ENCODE peak calls at places on chromosomes 3 and 15, in six cellular contexts. C is SJSA1, H is endothelial cell of umbilical vein, B is PC-3, Q is thoracic aorta, D is cardiac muscle cell. O is an unnamed sample.

GRCh38 chr3:44114142-44114541 is 127.5 kb upstream of the TOPAZ1 start:
- DNase-seq in C (peak; percentile 45), H (peak; percentile 34), B (peak; percentile 15), Q (no peak), D (peak; percentile 34), O (peak; percentile 31)

GRCh38 chr3:109900774-109901173 is 563.4 kb upstream of the DPPA4 start:
- DNase-seq in C (no peak), H (no peak), B (peak; percentile 38), Q (no peak), D (no peak), O (no peak)

GRCh38 chr3:69696365-69696764 is 42.9 kb upstream of the MITF start:
- DNase-seq in C (no peak), H (no peak), B (no peak), Q (no peak), D (no peak), O (no peak)

GRCh38 chr15:75031773-75032302 is 8.4 kb downstream of the PPCDC start:
- DNase-seq in C (no peak), H (peak; percentile 49), B (no peak), Q (no peak), D (no peak), O (no peak)

GRCh38 chr3:127714151-127714571 is 41.4 kb downstream of the ABTB1 start:
- DNase-seq in C (no peak), H (peak; percentile 77), B (peak; percentile 42), Q (no peak), D (peak; percentile 25), O (no peak)

GRCh38 chr3:4245671-4246070 is 57.5 kb upstream of the SETMAR start:
- DNase-seq in C (no peak), H (no peak), B (peak; percentile 4), Q (no peak), D (no peak), O (no peak)

GRCh38 chr3:67976683-67977082 is 322.3 kb upstream of the SUCLG2 start:
- DNase-seq in C (no peak), H (no peak), B (no peak), Q (no peak), D (no peak), O (no peak)

GRCh38 chr15:100842756-100843730 is 36.6 kb upstream of the ALDH1A3 start:
- DNase-seq in C (no peak), H (no peak), B (peak; percentile 25), Q (no peak), D (peak; percentile 56), O (no peak)

GRCh38 chr3:188349276-188349962 is 195.5 kb downstream of the LPP start:
- DNase-seq in C (no peak), H (no peak), B (peak; percentile 18), Q (no peak), D (peak; percentile 53), O (no peak)

GRCh38 chr3:40876019-40876418 is 323.3 kb upstream of the CTNNB1 start:
- DNase-seq in C (no peak), H (no peak), B (no peak), Q (no peak), D (peak; percentile 42), O (no peak)

GRCh38 chr15:100898661-100899462 is 19.2 kb downstream of the ALDH1A3 start:
- DNase-seq in C (no peak), H (no peak), B (no peak), Q (no peak), D (no peak), O (no peak)

GRCh38 chr15:33882921-33883320 is 85.4 kb upstream of the CHRM5 start:
- DNase-seq in C (no peak), H (no peak), B (no peak), Q (no peak), D (no peak), O (no peak)

GRCh38 chr3:149363053-149363452 is 14.4 kb downstream of the TM4SF1 start:
- DNase-seq in C (no peak), H (peak; percentile 32), B (peak; percentile 69), Q (no peak), D (no peak), O (no peak)

GRCh38 chr3:73625124-73625665 is 454 bp upstream of the PDZRN3 start:
- DNase-seq in C (no peak), H (peak; percentile 2), B (no peak), Q (no peak), D (peak; percentile 80), O (peak; percentile 43)

GRCh38 chr15:92733934-92734521 is 78.5 kb upstream of the FAM174B start:
- DNase-seq in C (no peak), H (peak; percentile 34), B (no peak), Q (no peak), D (peak; percentile 71), O (peak; percentile 48)

GRCh38 chr3:6736781-6737180 is 124.1 kb upstream of the GRM7 start:
- DNase-seq in C (no peak), H (no peak), B (no peak), Q (no peak), D (no peak), O (no peak)

GRCh38 chr15:78067328-78068241 is 9.9 kb downstream of the TBC1D2B start:
- DNase-seq in C (no peak), H (peak; percentile 60), B (peak; percentile 44), Q (no peak), D (no peak), O (peak; percentile 80)
- H3K4me3 ChIP-seq in C (no peak overlapping the region), H (no peak overlapping the region), B (no peak overlapping the region), Q (no peak overlapping the region), D (no peak overlapping the region), O (peak overlapping the region; percentile 9)

DNA sequence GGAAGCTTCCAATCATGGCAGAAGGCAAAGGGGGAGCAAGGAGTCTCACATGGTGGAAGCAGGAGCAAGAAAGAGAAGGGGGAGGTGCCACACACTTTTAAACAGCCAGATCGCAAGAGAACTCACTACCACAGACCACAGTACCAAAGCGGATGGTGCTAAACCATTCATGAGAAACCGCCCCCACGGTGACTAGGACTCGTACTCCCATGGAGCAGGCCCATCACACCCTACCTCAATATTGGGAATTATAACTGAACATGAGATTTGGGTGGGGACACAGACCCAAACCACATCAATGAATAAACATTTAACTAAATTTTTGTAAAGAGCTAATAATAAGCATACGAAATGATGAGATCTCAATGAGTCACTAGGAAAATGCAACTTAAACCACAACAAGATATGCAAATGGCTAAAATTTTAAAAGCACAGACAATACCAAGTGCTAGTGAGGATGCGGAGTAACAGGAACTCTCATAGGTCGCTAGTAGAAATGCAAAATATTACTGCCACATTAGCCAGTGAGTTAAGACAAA is 10.0 kb downstream of the MRPS25 start:
- DNase-seq in C (no peak), H (no peak), B (no peak), Q (no peak), D (peak; percentile 17), O (no peak)
- H3K4me1 ChIP-seq in C (no peaks in the 10 kb centered on the region), H (no peaks in the 10 kb centered on the region), B (no peaks in the 10 kb centered on the region), Q (no peaks in the 10 kb centered on the region), D (peaks cover 5% of the 10 kb centered on the region), O (peaks cover 17% of the 10 kb centered on the region)

GRCh38 chr3:138862924-138863775 is 28.4 kb upstream of the PIK3CB start:
- DNase-seq in C (peak; percentile 44), H (peak; percentile 70), B (peak; percentile 88), Q (no peak), D (peak; percentile 63), O (no peak)
- H3K4me3 ChIP-seq in C (no peak overlapping the region), H (no peak overlapping the region), B (peak overlapping the region; percentile 40), Q (peak overlapping the region; percentile 12), D (no peak overlapping the region), O (no peak overlapping the region)

GRCh38 chr3:124063168-124063909 is 71.4 kb upstream of the ROPN1 start:
- DNase-seq in C (no peak), H (peak; percentile 16), B (no peak), Q (no peak), D (peak; percentile 47), O (no peak)

GRCh38 chr3:124064050-124064449 is 72.1 kb upstream of the ROPN1 start:
- DNase-seq in C (no peak), H (no peak), B (no peak), Q (no peak), D (no peak), O (no peak)

GRCh38 chr3:124057453-124057852 is 65.5 kb upstream of the ROPN1 start:
- DNase-seq in C (no peak), H (no peak), B (no peak), Q (no peak), D (no peak), O (peak; percentile 61)

GRCh38 chr3:124053871-124054270 is 61.9 kb upstream of the ROPN1 start:
- DNase-seq in C (no peak), H (no peak), B (no peak), Q (no peak), D (no peak), O (no peak)

GRCh38 chr3:124059580-124059979 is 67.7 kb upstream of the ROPN1 start:
- DNase-seq in C (no peak), H (no peak), B (no peak), Q (no peak), D (peak; percentile 62), O (no peak)
- H3K4me1 ChIP-seq in C (peaks cover 5% of the 10 kb centered on the region), H (no peaks in the 10 kb centered on the region), B (no peaks in the 10 kb centered on the region), Q (peaks cover 39% of the 10 kb centered on the region), D (peaks cover 45% of the 10 kb centered on the region), O (peaks cover 54% of the 10 kb centered on the region)

GRCh38 chr3:133824961-133825485 is 19.4 kb downstream of the SRPRB start:
- DNase-seq in C (no peak), H (no peak), B (no peak), Q (no peak), D (no peak), O (no peak)

GRCh38 chr3:133827684-133828083 is 22.1 kb downstream of the SRPRB start:
- DNase-seq in C (no peak), H (no peak), B (no peak), Q (no peak), D (no peak), O (no peak)

GRCh38 chr3:133828576-133829309 is 23.1 kb downstream of the SRPRB start:
- DNase-seq in C (no peak), H (no peak), B (no peak), Q (no peak), D (no peak), O (peak; percentile 34)

GRCh38 chr3:133827136-133827535 is 21.5 kb downstream of the SRPRB start:
- DNase-seq in C (no peak), H (no peak), B (no peak), Q (no peak), D (no peak), O (no peak)

GRCh38 chr3:133825969-133826727 is 20.5 kb downstream of the SRPRB start:
- DNase-seq in C (no peak), H (no peak), B (no peak), Q (no peak), D (no peak), O (no peak)
- H3K4me3 ChIP-seq in C (no peak overlapping the region), H (no peak overlapping the region), B (no peak overlapping the region), Q (no peak overlapping the region), D (no peak overlapping the region), O (no peak overlapping the region)

DNA sequence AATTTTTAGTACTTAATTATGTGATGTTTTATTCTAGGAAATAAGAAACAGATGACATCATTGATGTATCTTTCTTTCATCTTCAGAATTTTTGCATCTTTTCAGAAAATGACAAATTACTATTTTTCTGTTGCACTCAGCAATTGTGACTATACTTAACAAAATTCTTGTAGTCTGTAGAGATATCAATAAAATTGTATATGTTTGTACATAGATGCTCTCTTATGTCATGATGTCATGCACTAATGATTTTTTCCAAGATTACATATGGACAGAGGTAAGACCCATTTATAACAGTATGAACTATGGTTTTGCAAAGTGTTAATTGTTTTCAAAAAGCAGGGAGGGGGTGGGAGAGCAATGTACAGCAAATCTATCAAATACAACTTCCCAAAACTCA is 121.2 kb downstream of the POLQ start:
- DNase-seq in C (no peak), H (no peak), B (no peak), Q (no peak), D (no peak), O (no peak)
- H3K4me1 ChIP-seq in C (no peaks in the 10 kb centered on the region), H (no peaks in the 10 kb centered on the region), B (no peaks in the 10 kb centered on the region), Q (no peaks in the 10 kb centered on the region), D (no peaks in the 10 kb centered on the region), O (no peaks in the 10 kb centered on the region)

O was measured in BE2C.